ENCODE peak calls at places on chromosomes 5 and 9, in ten cellular contexts. C, U, P, W, O, S, F, A, I and J are unnamed samples.

GRCh38 chr5:77015938-77016569 is 14.2 kb upstream of the AGGF1 start:
- DNase-seq in S (no peak), F (no peak), A (no peak), O (no peak), I (peak; percentile 39), P (peak; percentile 76), C (no peak), U (no peak), W (peak; percentile 4), J (no peak)

GRCh38 chr5:13946111-13946510 is 1.6 kb upstream of the DNAH5 start:
- DNase-seq in W (no peak), F (no peak), P (peak; percentile 14), A (no peak), U (no peak), O (no peak), I (no peak), S (no peak), C (no peak), J (no peak)

GRCh38 chr5:107542428-107542827 is 128.3 kb downstream of the EFNA5 start:
- DNase-seq in P (peak; percentile 97), S (peak; percentile 84), U (no peak), A (no peak), W (no peak), O (peak; percentile 67), I (peak; percentile 95), C (no peak), F (no peak), J (no peak)

GRCh38 chr9:98097836-98098235 is 21.2 kb downstream of the TRIM14 start:
- DNase-seq in F (no peak), I (no peak), W (no peak), S (no peak), O (no peak), C (no peak), P (no peak), A (peak; percentile 57), U (no peak), J (peak; percentile 56)

GRCh38 chr9:68552700-68553099 is 12.0 kb upstream of the TMEM252 start:
- DNase-seq in W (no peak), A (no peak), F (no peak), U (no peak), I (no peak), P (peak; percentile 73), O (no peak), C (no peak), S (no peak), J (no peak)

GRCh38 chr5:87949665-87950640 is 318.7 kb downstream of the TMEM161B start:
- DNase-seq in A (no peak), U (no peak), W (no peak), O (no peak), P (no peak), F (no peak), S (no peak), I (no peak), C (no peak), J (no peak)

GRCh38 chr5:141491323-141492167 is 2.7 kb downstream of the PCDHGC5 start:
- DNase-seq in S (no peak), W (no peak), P (no peak), U (no peak), A (no peak), I (no peak), O (no peak), C (no peak), F (no peak), J (no peak)

GRCh38 chr5:136622737-136623136 is 257.4 kb upstream of the TRPC7 start:
- DNase-seq in W (no peak), P (no peak), I (no peak), U (no peak), O (no peak), A (no peak), C (no peak), S (no peak), F (no peak), J (no peak)

GRCh38 chr5:111829701-111830100 is 72.7 kb upstream of the NREP start:
- DNase-seq in I (no peak), A (no peak), U (no peak), F (no peak), C (no peak), W (peak; percentile 87), P (peak; percentile 81), S (no peak), O (no peak), J (no peak)

GRCh38 chr5:41794478-41794877 is 75.7 kb downstream of the OXCT1 start:
- DNase-seq in F (no peak), I (no peak), S (no peak), C (no peak), P (peak; percentile 93), W (peak; percentile 89), O (no peak), U (no peak), A (no peak), J (no peak)

GRCh38 chr9:5939530-5939929 is 48.8 kb downstream of the MLANA start:
- DNase-seq in C (no peak), A (no peak), U (no peak), P (no peak), O (no peak), S (no peak), F (no peak), I (no peak), W (no peak), J (no peak)

DNA sequence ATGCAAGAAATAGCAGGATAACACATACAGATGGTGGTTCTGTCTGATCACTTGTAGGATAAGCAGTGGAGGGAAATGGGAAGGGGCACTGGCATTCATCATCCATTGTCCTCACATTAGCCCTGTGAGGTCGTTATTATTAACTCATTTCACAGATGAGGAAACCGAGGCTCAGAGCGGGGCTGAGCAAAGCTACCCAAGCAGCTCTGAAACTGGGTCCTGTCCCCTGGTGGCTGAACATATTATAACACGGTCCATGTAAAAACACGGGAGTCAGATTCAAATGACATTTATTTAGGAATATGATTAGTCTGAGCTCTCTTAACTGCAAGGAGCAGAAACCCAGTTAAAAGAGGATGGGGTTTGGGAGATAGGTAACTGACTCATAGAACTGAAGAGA is 43.1 kb downstream of the HRH2 start:
- DNase-seq in U (peak; percentile 32), I (peak; percentile 10), S (no peak), O (no peak), W (no peak), A (no peak), C (no peak), F (no peak), P (no peak), J (no peak)
- TF ChIP-seq CTCF in U (peak; percentile 16), I (peak; percentile 79), S (no peak), O (peak; percentile 14), W (no peak), A (no peak), C (peak; percentile 31), F (peak; percentile 60), P (no peak), J (peak; percentile 58)

DNA sequence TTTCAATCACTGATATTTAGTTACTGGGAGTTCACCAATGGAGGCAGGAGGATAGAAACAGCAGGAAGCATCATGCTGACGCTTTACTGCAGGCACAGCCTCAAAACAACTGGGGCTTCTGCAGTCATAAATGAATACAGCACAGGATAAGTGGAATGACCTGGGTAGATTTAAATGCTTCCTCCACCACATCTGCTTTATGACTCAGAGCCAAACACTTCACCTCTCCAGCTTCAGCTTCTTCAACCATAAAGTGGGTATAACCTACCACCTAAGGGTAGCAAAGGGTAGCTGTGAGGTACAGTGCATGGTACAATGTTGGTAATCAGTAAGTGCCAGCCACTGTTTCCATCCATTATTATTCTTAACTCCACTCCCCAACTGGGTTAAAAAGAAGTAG is 28.4 kb downstream of the RASEF start:
- DNase-seq in U (no peak), P (peak; percentile 43), A (no peak), F (no peak), W (no peak), C (no peak), S (no peak), O (no peak), I (no peak), J (no peak)
- TF ChIP-seq CTCF in U (no peak), P (no peak), A (no peak), F (no peak), W (no peak), C (no peak), S (no peak), O (no peak), I (no peak), J (no peak)

GRCh38 chr9:18393340-18394130 is 80.4 kb upstream of the ADAMTSL1 start:
- DNase-seq in W (peak; percentile 90), A (no peak), U (no peak), O (no peak), C (no peak), I (peak; percentile 71), S (peak; percentile 31), P (peak; percentile 94), F (no peak), J (no peak)

GRCh38 chr9:18390393-18390792 is 83.6 kb upstream of the ADAMTSL1 start:
- DNase-seq in A (no peak), U (no peak), W (no peak), I (no peak), F (no peak), C (no peak), O (no peak), S (no peak), P (peak; percentile 85), J (no peak)

GRCh38 chr9:18397076-18397475 is 76.9 kb upstream of the ADAMTSL1 start:
- DNase-seq in U (no peak), F (no peak), C (no peak), P (no peak), W (no peak), O (no peak), S (no peak), A (no peak), I (no peak), J (no peak)

GRCh38 chr9:18394847-18395355 is 79.1 kb upstream of the ADAMTSL1 start:
- DNase-seq in I (no peak), S (no peak), F (no peak), C (no peak), P (no peak), A (no peak), U (no peak), O (no peak), W (no peak), J (no peak)

DNA sequence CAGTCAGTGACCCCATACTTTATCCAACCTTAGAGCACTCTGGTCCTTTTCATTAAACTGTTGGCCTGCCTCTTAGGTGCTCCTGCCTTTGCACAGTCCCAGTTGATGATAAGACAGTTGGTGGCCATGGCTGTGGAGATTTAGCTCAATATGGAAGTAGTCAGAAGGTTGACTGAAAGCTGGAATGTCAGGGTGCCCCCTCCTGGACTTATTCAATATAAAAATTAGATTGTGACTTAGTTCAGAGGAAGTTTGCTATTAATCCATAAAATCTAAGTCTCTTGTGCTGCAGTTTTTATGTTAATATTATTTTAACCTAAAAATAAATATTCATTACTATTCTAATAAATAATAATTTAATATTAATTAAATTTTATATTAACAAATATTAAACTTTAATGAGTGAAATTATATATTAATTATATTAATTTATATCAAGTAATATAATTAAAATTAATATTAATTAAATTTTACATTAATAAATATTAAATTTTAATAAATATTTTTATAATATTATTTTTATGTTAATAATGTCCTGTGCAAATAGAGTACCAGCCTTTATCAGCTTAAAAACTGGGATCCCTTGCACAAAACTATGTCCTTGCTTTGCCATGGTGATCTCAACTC is 77.7 kb upstream of the ADAMTSL1 start:
- DNase-seq in F (no peak), I (no peak), S (no peak), W (no peak), P (no peak), U (no peak), C (no peak), O (no peak), A (peak; percentile 11), J (no peak)
- TF ChIP-seq CTCF in F (no peak), I (no peak), S (no peak), W (no peak), P (no peak), U (no peak), C (peak; percentile 5), O (no peak), A (no peak), J (peak; percentile 23)

GRCh38 chr9:133456409-133456808 is 3.4 kb upstream of the CACFD1 start:
- DNase-seq in I (no peak), P (no peak), W (no peak), C (no peak), O (no peak), F (peak; percentile 45), U (no peak), A (no peak), S (no peak), J (no peak)
- TF ChIP-seq CTCF in I (no peak), P (peak; percentile 2), W (peak; percentile 11), C (no peak), O (no peak), F (no peak), U (no peak), A (no peak), S (no peak), J (no peak)